ENCODE peak calls at places on chromosomes 16 and 17, in seven cellular contexts. Q, F, B, U, C, G and L are unnamed samples.

GRCh38 chr17:31565652-31566051 is 174.2 kb downstream of the RAB11FIP4 start:
- DNase-seq in Q (no peak), F (no peak), B (no peak), U (no peak), C (no peak), G (no peak), L (no peak)

GRCh38 chr17:2412561-2413021 is 11.7 kb upstream of the MNT start:
- DNase-seq in Q (peak; percentile 90), F (no peak), B (no peak), U (no peak), C (no peak), G (no peak), L (peak; percentile 68)

GRCh38 chr16:24419709-24420108 is 119.7 kb upstream of the RBBP6 start:
- DNase-seq in Q (no peak), F (no peak), B (no peak), U (no peak), C (no peak), G (no peak), L (no peak)

GRCh38 chr16:25693621-25694020 is 1.9 kb downstream of the HS3ST4 start:
- DNase-seq in Q (no peak), F (no peak), B (no peak), U (no peak), C (no peak), G (no peak), L (no peak)

GRCh38 chr17:2029911-2030778 is at the start of gene DPH1:
- DNase-seq in Q (peak; percentile 91), F (peak; percentile 91), B (peak; percentile 91), U (peak; percentile 93), C (peak; percentile 79), G (peak; percentile 90), L (peak; percentile 96)

GRCh38 chr17:306116-306515 is 46.5 kb downstream of the RPH3AL start:
- DNase-seq in Q (no peak), F (no peak), B (no peak), U (no peak), C (no peak), G (no peak), L (no peak)

GRCh38 chr16:53081686-53082407 is 27.1 kb downstream of the CHD9 start:
- DNase-seq in Q (no peak), F (no peak), B (no peak), U (no peak), C (no peak), G (no peak), L (no peak)

GRCh38 chr17:57708401-57708800 is 36.7 kb downstream of the CCDC182 start:
- DNase-seq in Q (no peak), F (no peak), B (no peak), U (no peak), C (no peak), G (no peak), L (no peak)

GRCh38 chr17:28715217-28715616 is 2.5 kb downstream of the RAB34 start:
- DNase-seq in Q (no peak), F (no peak), B (no peak), U (no peak), C (no peak), G (no peak), L (no peak)
- H3K27ac ChIP-seq in Q (no peak overlapping the region), F (no peak overlapping the region), B (no peak overlapping the region), U (no peak overlapping the region), C (no peak overlapping the region), G (no peak overlapping the region), L (no peak overlapping the region)

DNA sequence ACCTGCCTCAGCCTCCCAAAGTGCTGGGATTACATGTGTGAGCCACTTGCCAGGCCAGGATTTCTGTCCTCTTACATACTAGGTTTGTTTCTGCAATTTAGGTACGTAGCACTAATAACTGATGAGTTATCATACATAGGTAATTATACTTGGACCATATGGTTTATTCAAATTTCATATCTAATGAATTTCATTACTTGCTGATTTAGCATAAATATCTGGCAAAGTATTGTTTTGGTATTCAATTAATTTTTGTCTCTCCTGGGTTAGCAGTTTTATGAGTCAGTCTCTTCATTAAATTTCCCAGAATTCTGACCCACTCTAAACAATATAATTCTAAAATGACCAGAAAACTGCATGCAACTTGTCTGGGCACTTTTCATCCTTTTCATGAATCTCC is 2146.5 kb downstream of the TP53TG3F start:
- DNase-seq in Q (no peak), F (no peak), B (no peak), U (no peak), C (no peak), G (no peak), L (no peak)
- H3K9me3 ChIP-seq in Q (no peaks in the 10 kb centered on the region), F (peaks cover 2% of the 10 kb centered on the region), B (no peaks in the 10 kb centered on the region), U (no peaks in the 10 kb centered on the region), C (no peaks in the 10 kb centered on the region), G (no peaks in the 10 kb centered on the region), L (no peaks in the 10 kb centered on the region)

GRCh38 chr17:47719411-47720152 is 13.5 kb upstream of the TBX21 start:
- DNase-seq in Q (no peak), F (peak; percentile 72), B (no peak), U (no peak), C (no peak), G (no peak), L (no peak)

GRCh38 chr17:47721725-47722124 is 11.3 kb upstream of the TBX21 start:
- DNase-seq in Q (no peak), F (no peak), B (no peak), U (no peak), C (no peak), G (no peak), L (no peak)

GRCh38 chr17:47718634-47719405 is 14.2 kb upstream of the TBX21 start:
- DNase-seq in Q (no peak), F (no peak), B (no peak), U (no peak), C (no peak), G (no peak), L (no peak)

GRCh38 chr17:47720754-47721533 is 12.1 kb upstream of the TBX21 start:
- DNase-seq in Q (no peak), F (no peak), B (no peak), U (peak; percentile 55), C (peak; percentile 62), G (no peak), L (no peak)

GRCh38 chr17:47720196-47720595 is 12.8 kb upstream of the TBX21 start:
- DNase-seq in Q (no peak), F (no peak), B (no peak), U (no peak), C (no peak), G (no peak), L (no peak)
- H3K27me3 ChIP-seq in Q (peaks cover 16% of the 10 kb centered on the region), F (peaks cover 87% of the 10 kb centered on the region), B (no peaks in the 10 kb centered on the region), U (peaks cover 57% of the 10 kb centered on the region), C (no peaks in the 10 kb centered on the region), G (peaks cover 79% of the 10 kb centered on the region), L (no peaks in the 10 kb centered on the region)

GRCh38 chr17:9266031-9266680 is 244.8 kb downstream of the NTN1 start:
- DNase-seq in Q (no peak), F (no peak), B (no peak), U (no peak), C (no peak), G (no peak), L (no peak)
- H3K27ac ChIP-seq in Q (no peak overlapping the region), F (no peak overlapping the region), B (no peak overlapping the region), U (no peak overlapping the region), C (no peak overlapping the region), G (no peak overlapping the region), L (no peak overlapping the region)

DNA sequence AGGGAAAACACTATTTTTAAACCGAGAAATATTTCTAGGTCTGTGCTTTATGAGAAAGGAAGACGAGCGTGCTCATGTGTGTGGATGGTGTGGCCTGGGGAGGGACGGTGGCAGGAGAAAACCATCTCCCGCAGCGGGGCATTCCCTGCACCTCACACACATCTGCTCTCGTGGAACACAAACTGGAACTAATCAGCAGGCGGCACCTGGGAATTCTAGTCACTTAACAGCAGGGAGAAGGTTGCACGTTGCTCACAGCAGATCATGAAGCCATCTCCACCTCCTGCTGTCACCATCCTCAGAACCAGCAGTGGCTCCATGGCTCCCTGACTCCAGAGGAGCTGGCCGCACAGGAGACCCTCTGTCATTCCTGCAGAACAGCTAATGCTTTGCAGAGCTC is 35.2 kb downstream of the ADCY9 start:
- DNase-seq in Q (no peak), F (no peak), B (no peak), U (no peak), C (no peak), G (no peak), L (no peak)
- H3K9me3 ChIP-seq in Q (no peaks in the 10 kb centered on the region), F (no peaks in the 10 kb centered on the region), B (no peaks in the 10 kb centered on the region), U (no peaks in the 10 kb centered on the region), C (no peaks in the 10 kb centered on the region), G (no peaks in the 10 kb centered on the region), L (no peaks in the 10 kb centered on the region)

DNA sequence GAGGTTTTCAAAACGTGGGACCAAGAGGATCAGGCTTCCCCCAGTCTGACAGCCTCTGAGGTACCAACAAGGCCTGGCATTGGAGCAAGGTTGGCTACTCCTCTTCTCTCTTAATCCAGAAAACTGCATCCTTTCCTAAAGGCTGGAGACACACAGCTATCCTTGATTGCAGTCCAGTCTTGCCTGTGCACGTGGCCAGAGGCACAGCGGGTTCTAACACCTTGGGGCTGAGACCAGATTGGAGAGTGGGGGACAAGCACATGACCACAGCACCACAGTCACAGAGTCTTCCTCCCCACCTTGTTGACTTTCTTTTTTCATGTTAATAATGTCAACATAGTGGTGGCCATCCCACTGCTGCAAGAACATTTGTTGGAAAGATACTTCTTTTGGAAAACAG is 46.9 kb downstream of the GNAO1 start:
- DNase-seq in Q (no peak), F (no peak), B (no peak), U (no peak), C (no peak), G (no peak), L (no peak)
- H3K27me3 ChIP-seq in Q (no peaks in the 10 kb centered on the region), F (peaks cover 6% of the 10 kb centered on the region), B (no peaks in the 10 kb centered on the region), U (no peaks in the 10 kb centered on the region), C (no peaks in the 10 kb centered on the region), G (no peaks in the 10 kb centered on the region), L (no peaks in the 10 kb centered on the region)

GRCh38 chr16:15403392-15403995 is 7.9 kb downstream of the MPV17L start:
- DNase-seq in Q (no peak), F (no peak), B (no peak), U (no peak), C (no peak), G (no peak), L (no peak)
- H3K27ac ChIP-seq in Q (no peak overlapping the region), F (no peak overlapping the region), B (no peak overlapping the region), U (no peak overlapping the region), C (no peak overlapping the region), G (no peak overlapping the region), L (no peak overlapping the region)

GRCh38 chr16:71448274-71448866 is 6.5 kb upstream of the TLE7 start:
- DNase-seq in Q (no peak), F (no peak), B (no peak), U (no peak), C (no peak), G (no peak), L (no peak)
- H3K9me3 ChIP-seq in Q (peaks cover 4% of the 10 kb centered on the region), F (peaks cover 78% of the 10 kb centered on the region), B (peaks cover 33% of the 10 kb centered on the region), U (peaks cover 35% of the 10 kb centered on the region), C (peaks cover 32% of the 10 kb centered on the region), G (peaks cover 98% of the 10 kb centered on the region), L (peaks cover 20% of the 10 kb centered on the region)

GRCh38 chr17:79231766-79232287 is 157.2 kb downstream of the ENGASE start:
- DNase-seq in Q (no peak), F (no peak), B (no peak), U (no peak), C (no peak), G (no peak), L (no peak)

GRCh38 chr17:79226037-79226436 is 151.4 kb downstream of the ENGASE start:
- DNase-seq in Q (no peak), F (no peak), B (no peak), U (no peak), C (no peak), G (no peak), L (peak; percentile 4)

GRCh38 chr17:79232957-79233356 is 158.3 kb downstream of the ENGASE start:
- DNase-seq in Q (no peak), F (no peak), B (no peak), U (no peak), C (no peak), G (no peak), L (no peak)

GRCh38 chr17:79233916-79234551 is 159.4 kb downstream of the ENGASE start:
- DNase-seq in Q (no peak), F (no peak), B (no peak), U (no peak), C (no peak), G (no peak), L (no peak)

GRCh38 chr17:79230576-79230975 is 156.0 kb downstream of the ENGASE start:
- DNase-seq in Q (no peak), F (no peak), B (no peak), U (no peak), C (no peak), G (no peak), L (no peak)
- H3K27me3 ChIP-seq in Q (no peaks in the 10 kb centered on the region), F (peaks cover 2% of the 10 kb centered on the region), B (no peaks in the 10 kb centered on the region), U (peaks cover 3% of the 10 kb centered on the region), C (no peaks in the 10 kb centered on the region), G (peaks cover 17% of the 10 kb centered on the region), L (no peaks in the 10 kb centered on the region)